ENCODE peak calls at places on chromosomes 16 and 17, in ten cellular contexts. I is kidney glomerular epithelial cell; J is activated naive CD4-positive, alpha-beta T cell treated with anti-CD3 and anti-CD28 coated beads for 36 hours; B is breast epithelium; G is stimulated activated CD8-positive, alpha-beta memory T cell treated with anti-CD3 and anti-CD28 coated beads, Interleukin-7, amount 100 ng/mL, for 24 hours; M is OCI-LY7; Z is CD4-positive, alpha-beta T cell; C is GM06990; H is esophagus squamous epithelium; N is T-helper 9 cell. U is an unnamed sample.

GRCh38 chr17:42698736-42699414 is 16.5 kb downstream of the CNTNAP1 start:
- DNase-seq in I (no peak), J (no peak), B (no peak), G (no peak), M (no peak), Z (no peak), C (no peak), H (no peak), N (no peak), U (no peak)

GRCh38 chr16:67561824-67562525 is 351 bp upstream of the CTCF start:
- DNase-seq in I (peak), J (peak), B (peak), G (peak), M (peak), Z (peak), C (peak), H (peak), N (peak), U (peak)

GRCh38 chr17:78128616-78129384 is at the start of gene TMC6:
- DNase-seq in I (no peak), J (peak), B (peak), G (no peak), M (peak), Z (peak), C (peak), H (no peak), N (peak), U (no peak)

GRCh38 chr17:4764612-4765011 is 7.1 kb upstream of the TM4SF5 start:
- DNase-seq in I (no peak), J (no peak), B (no peak), G (no peak), M (peak), Z (no peak), C (no peak), H (no peak), N (no peak), U (no peak)

GRCh38 chr17:50114849-50115357 is 15.1 kb downstream of the SAMD14 start:
- DNase-seq in I (peak), J (peak), B (no peak), G (no peak), M (peak), Z (no peak), C (no peak), H (no peak), N (no peak), U (no peak)

GRCh38 chr16:66830422-66831404 is at the start of gene NAE1:
- DNase-seq in I (peak), J (peak), B (peak), G (peak), M (peak), Z (peak), C (peak), H (no peak), N (peak), U (no peak)

GRCh38 chr16:57470683-57471082 is 8.2 kb downstream of the POLR2C start:
- DNase-seq in I (no peak), J (no peak), B (peak), G (no peak), M (no peak), Z (no peak), C (no peak), H (no peak), N (no peak), U (no peak)

GRCh38 chr17:5619088-5619740 is 34.9 kb upstream of the NLRP1 start:
- DNase-seq in I (no peak), J (peak), B (no peak), G (no peak), M (peak), Z (no peak), C (no peak), H (no peak), N (no peak), U (no peak)

GRCh38 chr16:85029413-85029794 is 1.8 kb downstream of the KIAA0513 start:
- DNase-seq in I (peak), J (peak), B (no peak), G (no peak), M (no peak), Z (peak), C (no peak), H (no peak), N (peak), U (no peak)

GRCh38 chr16:15046692-15047376 is 9.0 kb downstream of the NTAN1 start:
- DNase-seq in I (no peak), J (no peak), B (no peak), G (no peak), M (no peak), Z (no peak), C (no peak), H (no peak), N (no peak), U (no peak)

GRCh38 chr16:78553268-78554044 is 454.0 kb downstream of the WWOX start:
- DNase-seq in I (no peak), J (no peak), B (no peak), G (no peak), M (no peak), Z (no peak), C (no peak), H (no peak), N (no peak), U (no peak)

GRCh38 chr16:28309811-28310311 is 17.5 kb downstream of the SBK1 start:
- DNase-seq in I (no peak), J (peak), B (no peak), G (peak), M (no peak), Z (peak), C (no peak), H (no peak), N (peak), U (no peak)

GRCh38 chr17:3594056-3594810 is 15.0 kb downstream of the TRPV1 start:
- DNase-seq in I (no peak), J (no peak), B (no peak), G (no peak), M (no peak), Z (no peak), C (no peak), H (no peak), N (no peak), U (no peak)

GRCh38 chr16:68388124-68388523 is 60.2 kb downstream of the SMPD3 start:
- DNase-seq in I (no peak), J (no peak), B (no peak), G (no peak), M (no peak), Z (no peak), C (no peak), H (no peak), N (no peak), U (no peak)

GRCh38 chr17:61423967-61424649 is 24.5 kb downstream of the TBX2 start:
- DNase-seq in I (no peak), J (no peak), B (no peak), G (no peak), M (no peak), Z (no peak), C (no peak), H (no peak), N (no peak), U (no peak)

GRCh38 chr17:27671591-27671910 is 40.6 kb downstream of the LGALS9 start:
- DNase-seq in I (no peak), J (no peak), B (no peak), G (no peak), M (no peak), Z (no peak), C (no peak), H (no peak), N (no peak), U (no peak)

GRCh38 chr16:27224741-27225300 is 21.5 kb downstream of the KDM8 start:
- DNase-seq in I (no peak), J (no peak), B (no peak), G (no peak), M (no peak), Z (no peak), C (no peak), H (no peak), N (no peak), U (no peak)

GRCh38 chr16:58126451-58126968 is 2.7 kb downstream of the CFAP20 start:
- DNase-seq in I (no peak), J (no peak), B (no peak), G (no peak), M (no peak), Z (no peak), C (no peak), H (no peak), N (no peak), U (no peak)

U was measured in cortex of kidney.